ENCODE peak calls at places on chromosomes 3 and 15, in seven cellular contexts. One of them, this sample, is unnamed.

GRCh38 chr3:182609575-182610156 is 183.6 kb upstream of the ATP11B start:
- DNase-seq in AG04450: no peak
- DNase-seq in ascending aorta: no peak
- DNase-seq in PC-9: peak; percentile 98
- DNase-seq in osteoblast: no peak
- DNase-seq in HepG2: no peak
- DNase-seq in WERI-Rb-1: no peak
- DNase-seq in this sample: no peak

GRCh38 chr15:100115711-100116090 is 226.1 kb downstream of the ADAMTS17 start:
- DNase-seq in AG04450: no peak
- DNase-seq in ascending aorta: no peak
- DNase-seq in PC-9: peak; percentile 57
- DNase-seq in osteoblast: peak; percentile 96
- DNase-seq in HepG2: no peak
- DNase-seq in WERI-Rb-1: no peak
- DNase-seq in this sample: peak; percentile 76

GRCh38 chr3:72488736-72489030 is 359.6 kb downstream of the SHQ1 start:
- DNase-seq in AG04450: no peak
- DNase-seq in ascending aorta: no peak
- DNase-seq in PC-9: no peak
- DNase-seq in osteoblast: no peak
- DNase-seq in HepG2: no peak
- DNase-seq in WERI-Rb-1: no peak
- DNase-seq in this sample: peak; percentile 44

GRCh38 chr15:38823272-38823671 is 258.7 kb upstream of the RASGRP1 start:
- DNase-seq in AG04450: no peak
- DNase-seq in ascending aorta: no peak
- DNase-seq in PC-9: no peak
- DNase-seq in osteoblast: peak; percentile 84
- DNase-seq in HepG2: no peak
- DNase-seq in WERI-Rb-1: no peak
- DNase-seq in this sample: no peak

GRCh38 chr15:53323197-53323596 is 436.3 kb downstream of the WDR72 start:
- DNase-seq in AG04450: no peak
- DNase-seq in ascending aorta: no peak
- DNase-seq in PC-9: no peak
- DNase-seq in osteoblast: no peak
- DNase-seq in HepG2: no peak
- DNase-seq in WERI-Rb-1: no peak
- DNase-seq in this sample: no peak

GRCh38 chr3:33023176-33024136 is 72.0 kb downstream of the CCR4 start:
- DNase-seq in AG04450: no peak
- DNase-seq in ascending aorta: no peak
- DNase-seq in PC-9: peak; percentile 84
- DNase-seq in osteoblast: peak; percentile 38
- DNase-seq in HepG2: no peak
- DNase-seq in WERI-Rb-1: no peak
- DNase-seq in this sample: no peak

GRCh38 chr3:127761101-127761802 is 61.1 kb downstream of the MGLL start:
- DNase-seq in AG04450: no peak
- DNase-seq in ascending aorta: no peak
- DNase-seq in PC-9: no peak
- DNase-seq in osteoblast: no peak
- DNase-seq in HepG2: no peak
- DNase-seq in WERI-Rb-1: no peak
- DNase-seq in this sample: no peak

GRCh38 chr15:90231028-90232017 is 2.4 kb downstream of the CIB1 start:
- DNase-seq in AG04450: no peak
- DNase-seq in ascending aorta: peak; percentile 40
- DNase-seq in PC-9: no peak
- DNase-seq in osteoblast: no peak
- DNase-seq in HepG2: no peak
- DNase-seq in WERI-Rb-1: no peak
- DNase-seq in this sample: no peak

GRCh38 chr15:35349916-35350315 is 196.0 kb downstream of the DPH6 start:
- DNase-seq in AG04450: no peak
- DNase-seq in ascending aorta: no peak
- DNase-seq in PC-9: no peak
- DNase-seq in osteoblast: no peak
- DNase-seq in HepG2: no peak
- DNase-seq in WERI-Rb-1: no peak
- DNase-seq in this sample: no peak

GRCh38 chr3:18225709-18226108 is 199.4 kb downstream of the SATB1 start:
- DNase-seq in AG04450: no peak
- DNase-seq in ascending aorta: no peak
- DNase-seq in PC-9: no peak
- DNase-seq in osteoblast: no peak
- DNase-seq in HepG2: no peak
- DNase-seq in WERI-Rb-1: no peak
- DNase-seq in this sample: no peak

GRCh38 chr3:133750201-133750748 is 4.1 kb downstream of the TF start:
- DNase-seq in AG04450: no peak
- DNase-seq in ascending aorta: no peak
- DNase-seq in PC-9: no peak
- DNase-seq in osteoblast: no peak
- DNase-seq in HepG2: no peak
- DNase-seq in WERI-Rb-1: peak; percentile 17
- DNase-seq in this sample: no peak

GRCh38 chr15:43165801-43166325 is 19.3 kb upstream of the CCNDBP1 start:
- DNase-seq in AG04450: no peak
- DNase-seq in ascending aorta: no peak
- DNase-seq in PC-9: no peak
- DNase-seq in osteoblast: no peak
- DNase-seq in HepG2: no peak
- DNase-seq in WERI-Rb-1: no peak
- DNase-seq in this sample: peak; percentile 37

GRCh38 chr3:42185044-42185443 is 80.9 kb downstream of the CCK start:
- DNase-seq in AG04450: peak; percentile 15
- DNase-seq in ascending aorta: no peak
- DNase-seq in PC-9: no peak
- DNase-seq in osteoblast: peak; percentile 91
- DNase-seq in HepG2: no peak
- DNase-seq in WERI-Rb-1: no peak
- DNase-seq in this sample: no peak

GRCh38 chr15:41603941-41604660 is 45.1 kb downstream of the TYRO3 start:
- DNase-seq in AG04450: no peak
- DNase-seq in ascending aorta: no peak
- DNase-seq in PC-9: peak; percentile 45
- DNase-seq in osteoblast: peak; percentile 90
- DNase-seq in HepG2: peak; percentile 63
- DNase-seq in WERI-Rb-1: peak; percentile 72
- DNase-seq in this sample: peak; percentile 91

GRCh38 chr15:90412356-90413194 is 24.5 kb downstream of the IQGAP1 start:
- DNase-seq in AG04450: no peak
- DNase-seq in ascending aorta: no peak
- DNase-seq in PC-9: peak; percentile 89
- DNase-seq in osteoblast: no peak
- DNase-seq in HepG2: no peak
- DNase-seq in WERI-Rb-1: no peak
- DNase-seq in this sample: peak; percentile 80

GRCh38 chr3:113531826-113532697 is at the start of gene SIDT1:
- DNase-seq in AG04450: no peak
- DNase-seq in ascending aorta: no peak
- DNase-seq in PC-9: peak; percentile 54
- DNase-seq in osteoblast: peak; percentile 25
- DNase-seq in HepG2: no peak
- DNase-seq in WERI-Rb-1: no peak
- DNase-seq in this sample: peak; percentile 39

GRCh38 chr15:38389924-38390542 is 63.9 kb upstream of the FAM98B start:
- DNase-seq in AG04450: no peak
- DNase-seq in ascending aorta: no peak
- DNase-seq in PC-9: no peak
- DNase-seq in osteoblast: no peak
- DNase-seq in HepG2: peak; percentile 58
- DNase-seq in WERI-Rb-1: peak; percentile 58
- DNase-seq in this sample: peak; percentile 78

GRCh38 chr15:23616536-23616935 is 31.1 kb downstream of the MAGEL2 start:
- DNase-seq in AG04450: no peak
- DNase-seq in ascending aorta: no peak
- DNase-seq in PC-9: no peak
- DNase-seq in osteoblast: no peak
- DNase-seq in HepG2: peak; percentile 6
- DNase-seq in WERI-Rb-1: no peak
- DNase-seq in this sample: no peak

GRCh38 chr15:74193305-74193718 is 9.3 kb downstream of the STRA6 start:
- DNase-seq in AG04450: no peak
- DNase-seq in ascending aorta: no peak
- DNase-seq in PC-9: peak; percentile 94
- DNase-seq in osteoblast: peak; percentile 98
- DNase-seq in HepG2: no peak
- DNase-seq in WERI-Rb-1: peak; percentile 47
- DNase-seq in this sample: peak; percentile 74

GRCh38 chr3:127151992-127152391 is 40.9 kb upstream of the PRR23E start:
- DNase-seq in AG04450: no peak
- DNase-seq in ascending aorta: no peak
- DNase-seq in PC-9: no peak
- DNase-seq in osteoblast: no peak
- DNase-seq in HepG2: no peak
- DNase-seq in WERI-Rb-1: no peak
- DNase-seq in this sample: no peak

GRCh38 chr3:126848991-126849390 is 133.9 kb upstream of the PLXNA1 start:
- DNase-seq in AG04450: no peak
- DNase-seq in ascending aorta: no peak
- DNase-seq in PC-9: no peak
- DNase-seq in osteoblast: no peak
- DNase-seq in HepG2: no peak
- DNase-seq in WERI-Rb-1: no peak
- DNase-seq in this sample: no peak

GRCh38 chr3:138834359-138835176 is at the start of gene PIK3CB:
- DNase-seq in AG04450: no peak
- DNase-seq in ascending aorta: peak; percentile 31
- DNase-seq in PC-9: peak; percentile 63
- DNase-seq in osteoblast: peak; percentile 99
- DNase-seq in HepG2: peak; percentile 72
- DNase-seq in WERI-Rb-1: peak; percentile 92
- DNase-seq in this sample: peak; percentile 69

GRCh38 chr15:42107483-42107882 is 13.1 kb upstream of the PLA2G4D start:
- DNase-seq in AG04450: no peak
- DNase-seq in ascending aorta: no peak
- DNase-seq in PC-9: no peak
- DNase-seq in osteoblast: no peak
- DNase-seq in HepG2: no peak
- DNase-seq in WERI-Rb-1: no peak
- DNase-seq in this sample: no peak

GRCh38 chr3:158106773-158107461 is 697 bp upstream of the SHOX2 start:
- DNase-seq in AG04450: no peak
- DNase-seq in ascending aorta: no peak
- DNase-seq in PC-9: no peak
- DNase-seq in osteoblast: peak; percentile 72
- DNase-seq in HepG2: no peak
- DNase-seq in WERI-Rb-1: peak; percentile 59
- DNase-seq in this sample: no peak
- H3K4me3 ChIP-seq in AG04450: no peak overlapping the region
- H3K4me3 ChIP-seq in ascending aorta: peak overlapping the region; percentile 60
- H3K4me3 ChIP-seq in PC-9: peak overlapping the region; percentile 62
- H3K4me3 ChIP-seq in osteoblast: peak overlapping the region; percentile 84
- H3K4me3 ChIP-seq in HepG2: peak overlapping the region; percentile 58
- H3K4me3 ChIP-seq in WERI-Rb-1: peak overlapping the region; percentile 60
- H3K4me3 ChIP-seq in this sample: no peak overlapping the region

GRCh38 chr3:23537006-23537620 is 268.6 kb upstream of the UBE2E1 start:
- DNase-seq in AG04450: no peak
- DNase-seq in ascending aorta: no peak
- DNase-seq in PC-9: no peak
- DNase-seq in osteoblast: no peak
- DNase-seq in HepG2: no peak
- DNase-seq in WERI-Rb-1: peak; percentile 38
- DNase-seq in this sample: no peak
- TF ChIP-seq CTCF in AG04450: no peak
- TF ChIP-seq CTCF in ascending aorta: no peak
- TF ChIP-seq CTCF in PC-9: no peak
- TF ChIP-seq CTCF in osteoblast: no peak
- TF ChIP-seq CTCF in HepG2: no peak
- TF ChIP-seq CTCF in WERI-Rb-1: no peak
- TF ChIP-seq CTCF in this sample: no peak

DNA sequence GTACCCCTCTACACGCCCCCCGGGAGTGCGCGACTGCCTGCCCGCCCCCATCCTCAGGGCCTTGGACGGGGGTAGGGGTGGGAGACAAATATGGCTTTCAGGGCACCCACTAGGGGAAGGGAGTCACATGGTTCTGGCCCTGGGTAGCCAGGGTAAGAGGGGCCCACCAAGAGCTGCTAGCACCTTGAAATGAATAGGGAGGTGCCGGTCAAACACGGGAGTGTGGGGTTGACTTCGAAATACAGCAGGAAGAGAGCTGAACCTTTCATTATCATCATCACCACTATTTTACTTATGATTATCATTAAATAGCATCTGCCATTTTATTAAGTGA is 489.1 kb downstream of the MAGI1 start:
- DNase-seq in AG04450: no peak
- DNase-seq in ascending aorta: no peak
- DNase-seq in PC-9: no peak
- DNase-seq in osteoblast: no peak
- DNase-seq in HepG2: no peak
- DNase-seq in WERI-Rb-1: no peak
- DNase-seq in this sample: no peak
- H3K4me3 ChIP-seq in AG04450: peak overlapping the region; percentile 61
- H3K4me3 ChIP-seq in ascending aorta: peak overlapping the region; percentile 72
- H3K4me3 ChIP-seq in PC-9: no peak overlapping the region
- H3K4me3 ChIP-seq in osteoblast: peak overlapping the region; percentile 67
- H3K4me3 ChIP-seq in HepG2: peak overlapping the region; percentile 58
- H3K4me3 ChIP-seq in WERI-Rb-1: no peak overlapping the region
- H3K4me3 ChIP-seq in this sample: peak overlapping the region; percentile 55

GRCh38 chr3:74648102-74648501 is 33.6 kb upstream of the CNTN3 start:
- DNase-seq in AG04450: no peak
- DNase-seq in ascending aorta: no peak
- DNase-seq in PC-9: no peak
- DNase-seq in osteoblast: no peak
- DNase-seq in HepG2: no peak
- DNase-seq in WERI-Rb-1: no peak
- DNase-seq in this sample: no peak
- TF ChIP-seq CTCF in AG04450: no peak
- TF ChIP-seq CTCF in ascending aorta: no peak
- TF ChIP-seq CTCF in PC-9: no peak
- TF ChIP-seq CTCF in osteoblast: no peak
- TF ChIP-seq CTCF in HepG2: no peak
- TF ChIP-seq CTCF in WERI-Rb-1: no peak
- TF ChIP-seq CTCF in this sample: no peak

GRCh38 chr15:81265944-81266775 is 57.8 kb downstream of the STARD5 start:
- DNase-seq in AG04450: peak; percentile 61
- DNase-seq in ascending aorta: peak; percentile 38
- DNase-seq in PC-9: peak; percentile 52
- DNase-seq in osteoblast: peak; percentile 89
- DNase-seq in HepG2: peak; percentile 59
- DNase-seq in WERI-Rb-1: peak; percentile 89
- DNase-seq in this sample: peak; percentile 88
- H3K4me3 ChIP-seq in AG04450: no peak overlapping the region
- H3K4me3 ChIP-seq in ascending aorta: peak overlapping the region; percentile 18
- H3K4me3 ChIP-seq in PC-9: no peak overlapping the region
- H3K4me3 ChIP-seq in osteoblast: peak overlapping the region; percentile 58
- H3K4me3 ChIP-seq in HepG2: no peak overlapping the region
- H3K4me3 ChIP-seq in WERI-Rb-1: peak overlapping the region; percentile 51
- H3K4me3 ChIP-seq in this sample: peak overlapping the region; percentile 29